ENCODE peak calls at places on chromosome 16, in six cellular contexts. P is foreskin keratinocyte; H is ascending aorta; B is esophagus muscularis mucosa; M is uterus; A is CD8-positive, alpha-beta T cell. I is an unnamed sample.
A peak's percentile ranks its signal among the peaks of the same experiment; 100 is the strongest.

GRCh38 chr16:81570189-81570846 is 125.7 kb downstream of the CMIP start:
- DNase-seq in H (no peak), M (no peak), A (no peak), P (no peak), B (no peak), I (no peak)

GRCh38 chr16:19898166-19898565 is 13.5 kb upstream of the GPRC5B start:
- DNase-seq in P (no peak), A (no peak), H (no peak), M (no peak), B (no peak), I (no peak)

GRCh38 chr16:55686671-55687070 is 30.9 kb downstream of the SLC6A2 start:
- DNase-seq in A (no peak), M (no peak), H (no peak), B (no peak), P (no peak), I (no peak)

GRCh38 chr16:70553175-70553574 is 29.6 kb downstream of the SF3B3 start:
- DNase-seq in H (no peak), P (no peak), M (no peak), A (no peak), B (no peak), I (no peak)

GRCh38 chr16:69917739-69918138 is 33.4 kb upstream of the CLEC18A start:
- DNase-seq in M (peak; percentile 66), H (no peak), P (peak; percentile 94), A (no peak), B (no peak), I (peak; percentile 78)

GRCh38 chr16:16004314-16004749 is 54.9 kb downstream of the ABCC1 start:
- DNase-seq in P (peak; percentile 44), M (no peak), H (no peak), A (no peak), B (no peak), I (no peak)

GRCh38 chr16:67537270-67537635 is 8.6 kb downstream of the RIPOR1 start:
- DNase-seq in H (no peak), B (no peak), M (peak; percentile 60), P (no peak), A (peak; percentile 52), I (peak; percentile 76)

GRCh38 chr16:590875-591200 is 972 bp downstream of the RAB40C start:
- DNase-seq in H (no peak), B (no peak), P (no peak), M (no peak), A (no peak), I (no peak)

GRCh38 chr16:88941933-88942909 is 34.8 kb downstream of the CBFA2T3 start:
- DNase-seq in P (no peak), B (no peak), A (peak; percentile 68), M (no peak), H (no peak), I (peak; percentile 55)

GRCh38 chr16:3637371-3637923 is 17.0 kb upstream of the DNASE1 start:
- DNase-seq in P (no peak), B (no peak), A (peak; percentile 16), M (no peak), H (no peak), I (no peak)

GRCh38 chr16:10180771-10181163 is 1.5 kb downstream of the GRIN2A start:
- DNase-seq in B (no peak), H (no peak), M (peak; percentile 29), P (no peak), A (no peak), I (peak; percentile 20)

GRCh38 chr16:89053725-89054029 is 40.0 kb upstream of the ACSF3 start:
- DNase-seq in H (no peak), P (no peak), B (no peak), M (no peak), A (no peak), I (no peak)

GRCh38 chr16:58615280-58615679 is 14.3 kb downstream of the CNOT1 start:
- DNase-seq in P (peak; percentile 12), B (no peak), M (no peak), A (no peak), H (no peak), I (no peak)

GRCh38 chr16:13866073-13866472 is 53.9 kb upstream of the ERCC4 start:
- DNase-seq in P (peak; percentile 49), A (peak; percentile 20), H (no peak), B (no peak), M (peak; percentile 47), I (peak; percentile 66)

GRCh38 chr16:53091508-53092211 is 36.9 kb downstream of the CHD9 start:
- DNase-seq in H (no peak), A (no peak), B (no peak), P (no peak), M (peak; percentile 77), I (peak; percentile 87)

GRCh38 chr16:55630774-55631173 is 25.0 kb upstream of the SLC6A2 start:
- DNase-seq in A (no peak), M (no peak), B (no peak), P (no peak), H (no peak), I (no peak)

GRCh38 chr16:80150978-80151705 is 389.7 kb upstream of the DYNLRB2 start:
- DNase-seq in B (no peak), H (no peak), A (no peak), M (no peak), P (peak; percentile 50), I (no peak)

GRCh38 chr16:47578573-47578972 is 117.4 kb downstream of the PHKB start:
- DNase-seq in B (no peak), M (no peak), P (peak; percentile 82), A (no peak), H (no peak), I (no peak)

GRCh38 chr16:58507963-58508670 is 7.2 kb upstream of the SETD6 start:
- DNase-seq in B (no peak), P (no peak), A (no peak), H (no peak), M (no peak), I (no peak)

GRCh38 chr16:14179116-14179515 is 108.0 kb downstream of the MRTFB start:
- DNase-seq in B (no peak), A (no peak), H (no peak), M (no peak), P (peak; percentile 18), I (no peak)

GRCh38 chr16:86481607-86482006 is 28.7 kb upstream of the FOXF1 start:
- DNase-seq in B (no peak), H (no peak), P (no peak), A (no peak), M (no peak), I (no peak)

GRCh38 chr16:86479419-86479818 is 30.9 kb upstream of the FOXF1 start:
- DNase-seq in A (no peak), H (no peak), B (no peak), M (no peak), P (no peak), I (no peak)

GRCh38 chr16:86477642-86478041 is 32.7 kb upstream of the FOXF1 start:
- DNase-seq in H (no peak), B (no peak), A (no peak), P (no peak), M (no peak), I (no peak)

GRCh38 chr16:86478779-86479178 is 31.5 kb upstream of the FOXF1 start:
- DNase-seq in H (no peak), M (no peak), B (no peak), P (no peak), A (no peak), I (no peak)

GRCh38 chr16:86480444-86480843 is 29.9 kb upstream of the FOXF1 start:
- DNase-seq in A (no peak), P (no peak), M (no peak), H (no peak), B (no peak), I (no peak)
- H3K27me3 ChIP-seq in A (peaks cover 4% of the 10 kb centered on the region), P (no peaks in the 10 kb centered on the region), M (no peaks in the 10 kb centered on the region), H (no peaks in the 10 kb centered on the region), B (no peaks in the 10 kb centered on the region), I (peaks cover 8% of the 10 kb centered on the region)

GRCh38 chr16:51143166-51143565 is 7.9 kb downstream of the SALL1 start:
- DNase-seq in A (no peak), H (no peak), M (no peak), B (no peak), P (no peak), I (no peak)

GRCh38 chr16:51140112-51140511 is 11.0 kb downstream of the SALL1 start:
- DNase-seq in P (no peak), H (no peak), A (no peak), M (no peak), B (no peak), I (no peak)

GRCh38 chr16:51137097-51137496 is 14.0 kb downstream of the SALL1 start:
- DNase-seq in A (no peak), M (peak; percentile 49), P (no peak), B (no peak), H (no peak), I (no peak)

GRCh38 chr16:51141541-51141940 is 9.5 kb downstream of the SALL1 start:
- DNase-seq in B (no peak), P (no peak), M (no peak), H (no peak), A (no peak), I (no peak)

DNA sequence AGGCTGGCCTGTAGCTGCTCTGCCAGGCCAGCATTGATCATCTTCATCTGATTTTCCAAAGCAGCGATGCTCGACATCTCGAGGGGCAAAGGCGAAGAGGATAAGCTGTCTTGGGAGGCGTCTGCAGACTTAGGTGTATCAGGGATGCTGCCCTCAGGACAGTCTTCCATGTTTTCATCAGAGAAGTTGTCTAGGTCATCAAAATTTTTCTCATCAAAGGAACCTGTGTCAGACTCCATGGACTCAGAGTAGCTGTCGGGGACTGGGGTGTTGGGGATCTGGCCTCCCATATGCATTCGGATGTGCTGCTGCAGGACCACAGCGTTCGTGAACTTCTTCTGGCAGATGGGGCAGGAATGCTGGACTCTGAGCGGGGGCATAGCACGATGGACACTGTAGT is 11.5 kb downstream of the SALL1 start:
- DNase-seq in M (no peak), A (no peak), H (no peak), P (no peak), B (no peak), I (no peak)
- H3K27me3 ChIP-seq in M (no peaks in the 10 kb centered on the region), A (no peaks in the 10 kb centered on the region), H (no peaks in the 10 kb centered on the region), P (peaks cover 29% of the 10 kb centered on the region), B (peaks cover 6% of the 10 kb centered on the region), I (peaks cover 30% of the 10 kb centered on the region)

DNA sequence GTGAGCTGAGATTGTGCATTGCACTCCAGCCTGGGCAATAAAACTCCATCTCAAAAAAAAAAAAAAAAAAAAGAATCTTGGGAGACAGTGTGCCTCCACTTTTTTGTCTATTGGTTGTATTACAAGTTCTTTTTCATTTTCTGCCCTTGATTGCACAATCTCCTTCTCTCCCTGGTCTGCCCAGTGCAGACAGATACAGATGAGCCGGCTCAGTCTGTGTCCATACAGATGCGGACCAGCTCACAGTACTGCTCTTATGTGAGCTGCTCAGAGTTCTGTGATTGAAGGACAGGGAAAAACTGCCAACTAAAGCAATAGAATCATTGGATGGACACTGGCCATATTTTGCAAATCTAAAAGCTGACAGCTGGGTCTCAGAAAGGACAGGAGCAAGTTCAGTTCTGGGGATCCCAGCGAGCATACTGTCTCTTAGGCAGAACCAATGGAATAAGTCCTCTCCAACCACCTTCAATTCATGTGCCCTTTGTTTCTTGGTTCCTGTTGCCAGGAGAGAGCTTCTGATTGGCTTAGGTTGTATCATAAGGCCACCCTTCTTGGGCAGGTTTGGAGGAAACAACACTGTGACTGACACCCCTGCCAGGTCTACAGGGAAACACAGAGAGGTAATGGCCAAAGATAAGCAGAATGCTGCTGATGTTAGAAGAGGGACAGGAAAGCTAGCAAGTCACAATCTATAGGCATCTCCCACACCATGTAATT is 495.6 kb upstream of the HSBP1 start:
- DNase-seq in H (no peak), P (no peak), M (no peak), B (no peak), A (no peak), I (no peak)
- H3K27me3 ChIP-seq in H (no peaks in the 10 kb centered on the region), P (no peaks in the 10 kb centered on the region), M (no peaks in the 10 kb centered on the region), B (no peaks in the 10 kb centered on the region), A (no peaks in the 10 kb centered on the region), I (no peaks in the 10 kb centered on the region)

GRCh38 chr16:25024900-25025299 is 9.7 kb upstream of the ARHGAP17 start:
- DNase-seq in H (no peak), A (no peak), B (no peak), P (no peak), M (no peak), I (no peak)
- H3K27me3 ChIP-seq in H (no peaks in the 10 kb centered on the region), A (no peaks in the 10 kb centered on the region), B (no peaks in the 10 kb centered on the region), P (no peaks in the 10 kb centered on the region), M (no peaks in the 10 kb centered on the region), I (no peaks in the 10 kb centered on the region)

I was measured in psoas muscle.